ENCODE peak calls at places on chromosomes 11 and 22, in nine cellular contexts. One of them, this sample, is unnamed.

GRCh38 chr22:45319319-45319675 is 9.6 kb downstream of the FAM118A start:
- DNase-seq in HCT116: no peak
- DNase-seq in kidney: no peak
- DNase-seq in CD8-positive, alpha-beta memory T cell: no peak
- DNase-seq in ovary: peak
- DNase-seq in fibroblast of pulmonary artery: peak
- DNase-seq in heart left ventricle: no peak
- DNase-seq in CD8-positive, alpha-beta T cell: peak
- DNase-seq in small intestine: no peak
- DNase-seq in this sample: peak

GRCh38 chr11:1841511-1842148 is 2.8 kb downstream of the TNNI2 start:
- DNase-seq in HCT116: no peak
- DNase-seq in kidney: peak
- DNase-seq in CD8-positive, alpha-beta memory T cell: no peak
- DNase-seq in ovary: peak
- DNase-seq in fibroblast of pulmonary artery: no peak
- DNase-seq in heart left ventricle: no peak
- DNase-seq in CD8-positive, alpha-beta T cell: no peak
- DNase-seq in small intestine: no peak
- DNase-seq in this sample: no peak

GRCh38 chr11:26985941-26986340 is 8.0 kb upstream of the FIBIN start:
- DNase-seq in HCT116: no peak
- DNase-seq in kidney: no peak
- DNase-seq in CD8-positive, alpha-beta memory T cell: no peak
- DNase-seq in ovary: no peak
- DNase-seq in fibroblast of pulmonary artery: peak
- DNase-seq in heart left ventricle: no peak
- DNase-seq in CD8-positive, alpha-beta T cell: no peak
- DNase-seq in small intestine: no peak
- DNase-seq in this sample: peak

GRCh38 chr11:34451053-34451452 is 12.3 kb downstream of the CAT start:
- DNase-seq in HCT116: no peak
- DNase-seq in kidney: no peak
- DNase-seq in CD8-positive, alpha-beta memory T cell: no peak
- DNase-seq in ovary: no peak
- DNase-seq in fibroblast of pulmonary artery: no peak
- DNase-seq in heart left ventricle: no peak
- DNase-seq in CD8-positive, alpha-beta T cell: no peak
- DNase-seq in small intestine: no peak
- DNase-seq in this sample: no peak

GRCh38 chr11:10540546-10540914 is 457 bp downstream of the RNF141 start:
- DNase-seq in HCT116: no peak
- DNase-seq in kidney: peak
- DNase-seq in CD8-positive, alpha-beta memory T cell: no peak
- DNase-seq in ovary: no peak
- DNase-seq in fibroblast of pulmonary artery: peak
- DNase-seq in heart left ventricle: no peak
- DNase-seq in CD8-positive, alpha-beta T cell: no peak
- DNase-seq in small intestine: peak
- DNase-seq in this sample: peak

GRCh38 chr11:2521081-2521480 is 76.3 kb downstream of the KCNQ1 start:
- DNase-seq in HCT116: no peak
- DNase-seq in kidney: peak
- DNase-seq in CD8-positive, alpha-beta memory T cell: no peak
- DNase-seq in ovary: no peak
- DNase-seq in fibroblast of pulmonary artery: no peak
- DNase-seq in heart left ventricle: no peak
- DNase-seq in CD8-positive, alpha-beta T cell: no peak
- DNase-seq in small intestine: no peak
- DNase-seq in this sample: no peak

GRCh38 chr22:46649176-46650077 is 29.2 kb downstream of the GRAMD4 start:
- DNase-seq in HCT116: no peak
- DNase-seq in kidney: no peak
- DNase-seq in CD8-positive, alpha-beta memory T cell: no peak
- DNase-seq in ovary: no peak
- DNase-seq in fibroblast of pulmonary artery: peak
- DNase-seq in heart left ventricle: peak
- DNase-seq in CD8-positive, alpha-beta T cell: no peak
- DNase-seq in small intestine: peak
- DNase-seq in this sample: peak

GRCh38 chr22:31948002-31948401 is 3.7 kb downstream of the YWHAH start:
- DNase-seq in HCT116: no peak
- DNase-seq in kidney: peak
- DNase-seq in CD8-positive, alpha-beta memory T cell: no peak
- DNase-seq in ovary: no peak
- DNase-seq in fibroblast of pulmonary artery: no peak
- DNase-seq in heart left ventricle: no peak
- DNase-seq in CD8-positive, alpha-beta T cell: no peak
- DNase-seq in small intestine: no peak
- DNase-seq in this sample: no peak

GRCh38 chr11:111344032-111344431 is 35.0 kb downstream of the POU2AF1 start:
- DNase-seq in HCT116: no peak
- DNase-seq in kidney: no peak
- DNase-seq in CD8-positive, alpha-beta memory T cell: no peak
- DNase-seq in ovary: peak
- DNase-seq in fibroblast of pulmonary artery: peak
- DNase-seq in heart left ventricle: no peak
- DNase-seq in CD8-positive, alpha-beta T cell: no peak
- DNase-seq in small intestine: no peak
- DNase-seq in this sample: peak

GRCh38 chr11:130181295-130182272 is 22.0 kb downstream of the ST14 start:
- DNase-seq in HCT116: no peak
- DNase-seq in kidney: no peak
- DNase-seq in CD8-positive, alpha-beta memory T cell: no peak
- DNase-seq in ovary: no peak
- DNase-seq in fibroblast of pulmonary artery: peak
- DNase-seq in heart left ventricle: no peak
- DNase-seq in CD8-positive, alpha-beta T cell: no peak
- DNase-seq in small intestine: peak
- DNase-seq in this sample: peak

GRCh38 chr11:117796456-117797428 is at the start of gene DSCAML1:
- DNase-seq in HCT116: no peak
- DNase-seq in kidney: peak
- DNase-seq in CD8-positive, alpha-beta memory T cell: no peak
- DNase-seq in ovary: no peak
- DNase-seq in fibroblast of pulmonary artery: no peak
- DNase-seq in heart left ventricle: no peak
- DNase-seq in CD8-positive, alpha-beta T cell: peak
- DNase-seq in small intestine: no peak
- DNase-seq in this sample: no peak

GRCh38 chr11:117794144-117794543 is 2.9 kb downstream of the DSCAML1 start:
- DNase-seq in HCT116: no peak
- DNase-seq in kidney: peak
- DNase-seq in CD8-positive, alpha-beta memory T cell: no peak
- DNase-seq in ovary: no peak
- DNase-seq in fibroblast of pulmonary artery: no peak
- DNase-seq in heart left ventricle: no peak
- DNase-seq in CD8-positive, alpha-beta T cell: no peak
- DNase-seq in small intestine: no peak
- DNase-seq in this sample: no peak

GRCh38 chr11:117794772-117795629 is 2.0 kb downstream of the DSCAML1 start:
- DNase-seq in HCT116: no peak
- DNase-seq in kidney: peak
- DNase-seq in CD8-positive, alpha-beta memory T cell: no peak
- DNase-seq in ovary: no peak
- DNase-seq in fibroblast of pulmonary artery: no peak
- DNase-seq in heart left ventricle: no peak
- DNase-seq in CD8-positive, alpha-beta T cell: no peak
- DNase-seq in small intestine: no peak
- DNase-seq in this sample: no peak

GRCh38 chr11:117793521-117793920 is 3.5 kb downstream of the DSCAML1 start:
- DNase-seq in HCT116: no peak
- DNase-seq in kidney: peak
- DNase-seq in CD8-positive, alpha-beta memory T cell: no peak
- DNase-seq in ovary: no peak
- DNase-seq in fibroblast of pulmonary artery: no peak
- DNase-seq in heart left ventricle: no peak
- DNase-seq in CD8-positive, alpha-beta T cell: no peak
- DNase-seq in small intestine: no peak
- DNase-seq in this sample: no peak

GRCh38 chr11:117795726-117796455 is 1.1 kb downstream of the DSCAML1 start:
- DNase-seq in HCT116: no peak
- DNase-seq in kidney: peak
- DNase-seq in CD8-positive, alpha-beta memory T cell: no peak
- DNase-seq in ovary: no peak
- DNase-seq in fibroblast of pulmonary artery: no peak
- DNase-seq in heart left ventricle: no peak
- DNase-seq in CD8-positive, alpha-beta T cell: no peak
- DNase-seq in small intestine: no peak
- DNase-seq in this sample: no peak
- H3K4me3 ChIP-seq in HCT116: no peak
- H3K4me3 ChIP-seq in kidney: no peak
- H3K4me3 ChIP-seq in CD8-positive, alpha-beta memory T cell: peak
- H3K4me3 ChIP-seq in ovary: no peak
- H3K4me3 ChIP-seq in fibroblast of pulmonary artery: no peak
- H3K4me3 ChIP-seq in heart left ventricle: peak
- H3K4me3 ChIP-seq in CD8-positive, alpha-beta T cell: peak
- H3K4me3 ChIP-seq in small intestine: peak
- H3K4me3 ChIP-seq in this sample: no peak

GRCh38 chr11:70647188-70648166 is 249.1 kb downstream of the CTTN start:
- DNase-seq in HCT116: no peak
- DNase-seq in kidney: no peak
- DNase-seq in CD8-positive, alpha-beta memory T cell: no peak
- DNase-seq in ovary: no peak
- DNase-seq in fibroblast of pulmonary artery: no peak
- DNase-seq in heart left ventricle: no peak
- DNase-seq in CD8-positive, alpha-beta T cell: peak
- DNase-seq in small intestine: no peak
- DNase-seq in this sample: no peak
- H3K4me3 ChIP-seq in HCT116: no peak
- H3K4me3 ChIP-seq in kidney: no peak
- H3K4me3 ChIP-seq in CD8-positive, alpha-beta memory T cell: no peak
- H3K4me3 ChIP-seq in ovary: no peak
- H3K4me3 ChIP-seq in fibroblast of pulmonary artery: no peak
- H3K4me3 ChIP-seq in heart left ventricle: no peak
- H3K4me3 ChIP-seq in CD8-positive, alpha-beta T cell: no peak
- H3K4me3 ChIP-seq in small intestine: no peak
- H3K4me3 ChIP-seq in this sample: no peak

GRCh38 chr22:36330127-36330526 is 57.6 kb downstream of the MYH9 start:
- DNase-seq in HCT116: no peak
- DNase-seq in kidney: no peak
- DNase-seq in CD8-positive, alpha-beta memory T cell: no peak
- DNase-seq in ovary: no peak
- DNase-seq in fibroblast of pulmonary artery: no peak
- DNase-seq in heart left ventricle: no peak
- DNase-seq in CD8-positive, alpha-beta T cell: no peak
- DNase-seq in small intestine: no peak
- DNase-seq in this sample: no peak
- H3K4me3 ChIP-seq in HCT116: no peak
- H3K4me3 ChIP-seq in kidney: no peak
- H3K4me3 ChIP-seq in CD8-positive, alpha-beta memory T cell: peak
- H3K4me3 ChIP-seq in ovary: no peak
- H3K4me3 ChIP-seq in fibroblast of pulmonary artery: no peak
- H3K4me3 ChIP-seq in heart left ventricle: no peak
- H3K4me3 ChIP-seq in CD8-positive, alpha-beta T cell: peak
- H3K4me3 ChIP-seq in small intestine: no peak
- H3K4me3 ChIP-seq in this sample: no peak

GRCh38 chr22:47696776-47697175 is 934.3 kb downstream of the TBC1D22A start:
- DNase-seq in HCT116: no peak
- DNase-seq in kidney: no peak
- DNase-seq in CD8-positive, alpha-beta memory T cell: no peak
- DNase-seq in ovary: no peak
- DNase-seq in fibroblast of pulmonary artery: no peak
- DNase-seq in heart left ventricle: no peak
- DNase-seq in CD8-positive, alpha-beta T cell: no peak
- DNase-seq in small intestine: no peak
- DNase-seq in this sample: no peak
- H3K4me3 ChIP-seq in HCT116: no peak
- H3K4me3 ChIP-seq in kidney: no peak
- H3K4me3 ChIP-seq in CD8-positive, alpha-beta memory T cell: no peak
- H3K4me3 ChIP-seq in ovary: no peak
- H3K4me3 ChIP-seq in fibroblast of pulmonary artery: no peak
- H3K4me3 ChIP-seq in heart left ventricle: no peak
- H3K4me3 ChIP-seq in CD8-positive, alpha-beta T cell: no peak
- H3K4me3 ChIP-seq in small intestine: no peak
- H3K4me3 ChIP-seq in this sample: no peak

This sample was measured in fibroblast of villous mesenchyme.